ENCODE peak calls at places on chromosome X, in six cellular contexts. One of them, this sample, is unnamed.

GRCh38 chrX:133921764-133922389 is 63.5 kb downstream of the GPC3 start:
- DNase-seq in WTC11: peak; percentile 75
- DNase-seq in astrocyte of the cerebellum: no peak
- DNase-seq in RWPE1: peak; percentile 1
- DNase-seq in hepatocyte: peak; percentile 28
- DNase-seq in transverse colon: peak; percentile 67
- DNase-seq in this sample: peak; percentile 52

GRCh38 chrX:48580662-48581061 is 6.4 kb downstream of the RBM3 start:
- DNase-seq in WTC11: no peak
- DNase-seq in astrocyte of the cerebellum: no peak
- DNase-seq in RWPE1: no peak
- DNase-seq in hepatocyte: no peak
- DNase-seq in transverse colon: no peak
- DNase-seq in this sample: no peak

GRCh38 chrX:116289592-116289991 is 119.0 kb downstream of the AGTR2 start:
- DNase-seq in WTC11: no peak
- DNase-seq in astrocyte of the cerebellum: no peak
- DNase-seq in RWPE1: no peak
- DNase-seq in hepatocyte: no peak
- DNase-seq in transverse colon: no peak
- DNase-seq in this sample: no peak

GRCh38 chrX:110281377-110281776 is 36.5 kb downstream of the AMMECR1 start:
- DNase-seq in WTC11: no peak
- DNase-seq in astrocyte of the cerebellum: no peak
- DNase-seq in RWPE1: no peak
- DNase-seq in hepatocyte: no peak
- DNase-seq in transverse colon: no peak
- DNase-seq in this sample: no peak

GRCh38 chrX:75603833-75604232 is 81.0 kb upstream of the ZDHHC15 start:
- DNase-seq in WTC11: no peak
- DNase-seq in astrocyte of the cerebellum: peak; percentile 11
- DNase-seq in RWPE1: peak; percentile 7
- DNase-seq in hepatocyte: peak; percentile 45
- DNase-seq in transverse colon: no peak
- DNase-seq in this sample: no peak

GRCh38 chrX:38220936-38221386 is 290 bp upstream of the SRPX start:
- DNase-seq in WTC11: no peak
- DNase-seq in astrocyte of the cerebellum: no peak
- DNase-seq in RWPE1: peak; percentile 5
- DNase-seq in hepatocyte: no peak
- DNase-seq in transverse colon: no peak
- DNase-seq in this sample: no peak

GRCh38 chrX:110425222-110425621 is 66.6 kb downstream of the RTL9 start:
- DNase-seq in WTC11: no peak
- DNase-seq in astrocyte of the cerebellum: no peak
- DNase-seq in RWPE1: no peak
- DNase-seq in hepatocyte: no peak
- DNase-seq in transverse colon: no peak
- DNase-seq in this sample: no peak

GRCh38 chrX:130110379-130111219 is at the start of gene ELF4:
- DNase-seq in WTC11: peak; percentile 17
- DNase-seq in astrocyte of the cerebellum: no peak
- DNase-seq in RWPE1: peak; percentile 71
- DNase-seq in hepatocyte: peak; percentile 77
- DNase-seq in transverse colon: peak; percentile 65
- DNase-seq in this sample: no peak

GRCh38 chrX:123869488-123869887 is 9.6 kb downstream of the XIAP start:
- DNase-seq in WTC11: no peak
- DNase-seq in astrocyte of the cerebellum: no peak
- DNase-seq in RWPE1: no peak
- DNase-seq in hepatocyte: no peak
- DNase-seq in transverse colon: no peak
- DNase-seq in this sample: no peak

GRCh38 chrX:1380672-1381233 is 11.2 kb downstream of the SLC25A6 start:
- DNase-seq in WTC11: peak; percentile 9
- DNase-seq in astrocyte of the cerebellum: no peak
- DNase-seq in RWPE1: no peak
- DNase-seq in hepatocyte: no peak
- DNase-seq in transverse colon: no peak
- DNase-seq in this sample: no peak

GRCh38 chrX:45322382-45322781 is 121.7 kb upstream of the DIPK2B start:
- DNase-seq in WTC11: peak; percentile 13
- DNase-seq in astrocyte of the cerebellum: peak; percentile 71
- DNase-seq in RWPE1: peak; percentile 26
- DNase-seq in hepatocyte: peak; percentile 64
- DNase-seq in transverse colon: peak; percentile 34
- DNase-seq in this sample: peak; percentile 1

GRCh38 chrX:153397256-153397960 is 3.7 kb downstream of the PNMA6E start:
- DNase-seq in WTC11: no peak
- DNase-seq in astrocyte of the cerebellum: no peak
- DNase-seq in RWPE1: no peak
- DNase-seq in hepatocyte: no peak
- DNase-seq in transverse colon: no peak
- DNase-seq in this sample: no peak

GRCh38 chrX:16589211-16589610 is 60.7 kb upstream of the S100G start:
- DNase-seq in WTC11: no peak
- DNase-seq in astrocyte of the cerebellum: peak; percentile 24
- DNase-seq in RWPE1: peak; percentile 8
- DNase-seq in hepatocyte: no peak
- DNase-seq in transverse colon: no peak
- DNase-seq in this sample: no peak

GRCh38 chrX:1400731-1401471 is 9.0 kb upstream of the SLC25A6 start:
- DNase-seq in WTC11: peak; percentile 88
- DNase-seq in astrocyte of the cerebellum: no peak
- DNase-seq in RWPE1: no peak
- DNase-seq in hepatocyte: no peak
- DNase-seq in transverse colon: no peak
- DNase-seq in this sample: no peak

GRCh38 chrX:136597356-136597755 is 50.6 kb upstream of the CD40LG start:
- DNase-seq in WTC11: no peak
- DNase-seq in astrocyte of the cerebellum: no peak
- DNase-seq in RWPE1: no peak
- DNase-seq in hepatocyte: no peak
- DNase-seq in transverse colon: no peak
- DNase-seq in this sample: no peak

GRCh38 chrX:40169193-40170086 is 71.7 kb upstream of the BCOR start:
- DNase-seq in WTC11: peak; percentile 80
- DNase-seq in astrocyte of the cerebellum: peak; percentile 45
- DNase-seq in RWPE1: no peak
- DNase-seq in hepatocyte: peak; percentile 92
- DNase-seq in transverse colon: peak; percentile 80
- DNase-seq in this sample: peak; percentile 69

GRCh38 chrX:8237718-8238117 is 66.7 kb upstream of the VCX2 start:
- DNase-seq in WTC11: no peak
- DNase-seq in astrocyte of the cerebellum: no peak
- DNase-seq in RWPE1: no peak
- DNase-seq in hepatocyte: no peak
- DNase-seq in transverse colon: no peak
- DNase-seq in this sample: no peak

GRCh38 chrX:36019164-36019563 is 99.6 kb downstream of the CFAP47 start:
- DNase-seq in WTC11: no peak
- DNase-seq in astrocyte of the cerebellum: no peak
- DNase-seq in RWPE1: no peak
- DNase-seq in hepatocyte: peak; percentile 30
- DNase-seq in transverse colon: peak; percentile 15
- DNase-seq in this sample: no peak

GRCh38 chrX:84729809-84730208 is 227.6 kb upstream of the HDX start:
- DNase-seq in WTC11: peak; percentile 26
- DNase-seq in astrocyte of the cerebellum: peak; percentile 0
- DNase-seq in RWPE1: no peak
- DNase-seq in hepatocyte: peak; percentile 54
- DNase-seq in transverse colon: no peak
- DNase-seq in this sample: peak; percentile 8

GRCh38 chrX:16114640-16115039 is 8.7 kb upstream of the GRPR start:
- DNase-seq in WTC11: no peak
- DNase-seq in astrocyte of the cerebellum: peak; percentile 82
- DNase-seq in RWPE1: no peak
- DNase-seq in hepatocyte: no peak
- DNase-seq in transverse colon: no peak
- DNase-seq in this sample: no peak

GRCh38 chrX:45596190-45596808 is 395.6 kb upstream of the DIPK2B start:
- DNase-seq in WTC11: no peak
- DNase-seq in astrocyte of the cerebellum: no peak
- DNase-seq in RWPE1: no peak
- DNase-seq in hepatocyte: no peak
- DNase-seq in transverse colon: no peak
- DNase-seq in this sample: no peak

GRCh38 chrX:119459181-119459580 is 9.1 kb upstream of the SLC25A5 start:
- DNase-seq in WTC11: no peak
- DNase-seq in astrocyte of the cerebellum: no peak
- DNase-seq in RWPE1: no peak
- DNase-seq in hepatocyte: no peak
- DNase-seq in transverse colon: no peak
- DNase-seq in this sample: no peak

GRCh38 chrX:72545990-72546389 is 26.7 kb downstream of the HDAC8 start:
- DNase-seq in WTC11: no peak
- DNase-seq in astrocyte of the cerebellum: no peak
- DNase-seq in RWPE1: no peak
- DNase-seq in hepatocyte: no peak
- DNase-seq in transverse colon: peak; percentile 20
- DNase-seq in this sample: no peak
- TF ChIP-seq CTCF in WTC11: no peak
- TF ChIP-seq CTCF in astrocyte of the cerebellum: peak; percentile 15
- TF ChIP-seq CTCF in RWPE1: no peak
- TF ChIP-seq CTCF in hepatocyte: no peak
- TF ChIP-seq CTCF in transverse colon: peak; percentile 14
- TF ChIP-seq CTCF in this sample: no peak

GRCh38 chrX:78019586-78020483 is 50.4 kb upstream of the PGAM4 start:
- DNase-seq in WTC11: no peak
- DNase-seq in astrocyte of the cerebellum: no peak
- DNase-seq in RWPE1: no peak
- DNase-seq in hepatocyte: no peak
- DNase-seq in transverse colon: no peak
- DNase-seq in this sample: no peak
- TF ChIP-seq CTCF in WTC11: no peak
- TF ChIP-seq CTCF in astrocyte of the cerebellum: no peak
- TF ChIP-seq CTCF in RWPE1: no peak
- TF ChIP-seq CTCF in hepatocyte: no peak
- TF ChIP-seq CTCF in transverse colon: no peak
- TF ChIP-seq CTCF in this sample: no peak

GRCh38 chrX:132071260-132071659 is 48.2 kb downstream of the STK26 start:
- DNase-seq in WTC11: no peak
- DNase-seq in astrocyte of the cerebellum: no peak
- DNase-seq in RWPE1: peak; percentile 6
- DNase-seq in hepatocyte: no peak
- DNase-seq in transverse colon: no peak
- DNase-seq in this sample: no peak
- TF ChIP-seq CTCF in WTC11: no peak
- TF ChIP-seq CTCF in astrocyte of the cerebellum: no peak
- TF ChIP-seq CTCF in RWPE1: no peak
- TF ChIP-seq CTCF in hepatocyte: peak; percentile 30
- TF ChIP-seq CTCF in transverse colon: no peak
- TF ChIP-seq CTCF in this sample: no peak

DNA sequence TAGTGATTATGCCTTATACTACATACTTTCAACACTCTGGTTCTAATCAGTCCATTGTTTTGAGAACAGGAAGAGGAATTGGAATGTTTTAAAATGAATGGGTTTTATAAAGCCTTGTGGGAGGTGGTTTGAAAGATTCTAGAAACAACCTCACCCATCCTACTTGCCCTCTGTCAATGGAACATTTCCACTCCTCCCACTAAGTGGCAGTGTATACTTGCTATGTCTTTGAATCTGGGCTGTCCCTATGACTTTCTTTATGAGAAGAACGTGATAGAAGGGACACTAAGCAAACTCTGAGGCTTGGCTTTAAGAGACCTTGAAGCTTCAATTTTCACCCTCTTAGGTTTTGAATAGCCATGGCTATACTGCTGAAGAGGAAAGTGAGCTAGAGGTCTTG is 611.2 kb downstream of the PPP4R3C start:
- DNase-seq in WTC11: no peak
- DNase-seq in astrocyte of the cerebellum: no peak
- DNase-seq in RWPE1: no peak
- DNase-seq in hepatocyte: peak; percentile 26
- DNase-seq in transverse colon: no peak
- DNase-seq in this sample: no peak
- TF ChIP-seq CTCF in WTC11: no peak
- TF ChIP-seq CTCF in astrocyte of the cerebellum: no peak
- TF ChIP-seq CTCF in RWPE1: no peak
- TF ChIP-seq CTCF in hepatocyte: peak; percentile 38
- TF ChIP-seq CTCF in transverse colon: no peak
- TF ChIP-seq CTCF in this sample: peak; percentile 10

DNA sequence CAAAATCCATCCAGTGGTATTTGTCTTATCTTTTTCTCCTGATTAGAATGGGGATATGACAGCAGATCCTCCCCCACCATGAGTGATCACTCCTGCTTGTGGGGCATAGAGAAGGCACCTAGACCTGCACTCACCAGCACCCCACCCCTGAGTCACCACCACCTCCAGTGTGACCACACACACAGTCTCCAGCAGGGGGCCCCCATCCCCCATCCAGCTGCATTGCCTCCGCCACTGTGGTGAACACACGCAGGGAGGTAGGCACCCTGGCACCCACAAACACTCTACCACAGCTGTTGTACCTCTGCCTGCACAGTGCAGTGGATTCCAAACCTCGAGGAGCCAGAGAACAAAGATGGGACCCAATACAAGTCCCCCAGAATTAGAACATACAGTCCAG is 9.0 kb upstream of the MAGEA8 start:
- DNase-seq in WTC11: peak; percentile 62
- DNase-seq in astrocyte of the cerebellum: no peak
- DNase-seq in RWPE1: peak; percentile 0
- DNase-seq in hepatocyte: peak; percentile 51
- DNase-seq in transverse colon: peak; percentile 32
- DNase-seq in this sample: peak; percentile 42
- TF ChIP-seq CTCF in WTC11: peak; percentile 56
- TF ChIP-seq CTCF in astrocyte of the cerebellum: no peak
- TF ChIP-seq CTCF in RWPE1: no peak
- TF ChIP-seq CTCF in hepatocyte: peak; percentile 41
- TF ChIP-seq CTCF in transverse colon: peak; percentile 21
- TF ChIP-seq CTCF in this sample: peak; percentile 39

GRCh38 chrX:96372313-96373046 is 312.2 kb upstream of the DIAPH2 start:
- DNase-seq in WTC11: no peak
- DNase-seq in astrocyte of the cerebellum: peak; percentile 23
- DNase-seq in RWPE1: peak; percentile 0
- DNase-seq in hepatocyte: peak; percentile 74
- DNase-seq in transverse colon: no peak
- DNase-seq in this sample: peak; percentile 18
- TF ChIP-seq CTCF in WTC11: peak; percentile 26
- TF ChIP-seq CTCF in astrocyte of the cerebellum: peak; percentile 61
- TF ChIP-seq CTCF in RWPE1: no peak
- TF ChIP-seq CTCF in hepatocyte: peak; percentile 82
- TF ChIP-seq CTCF in transverse colon: peak; percentile 45
- TF ChIP-seq CTCF in this sample: peak; percentile 80

GRCh38 chrX:10326578-10326977 is 169.8 kb downstream of the CLCN4 start:
- DNase-seq in WTC11: no peak
- DNase-seq in astrocyte of the cerebellum: no peak
- DNase-seq in RWPE1: no peak
- DNase-seq in hepatocyte: no peak
- DNase-seq in transverse colon: no peak
- DNase-seq in this sample: no peak
- TF ChIP-seq CTCF in WTC11: no peak
- TF ChIP-seq CTCF in astrocyte of the cerebellum: peak; percentile 41
- TF ChIP-seq CTCF in RWPE1: peak; percentile 9
- TF ChIP-seq CTCF in hepatocyte: peak; percentile 9
- TF ChIP-seq CTCF in transverse colon: no peak
- TF ChIP-seq CTCF in this sample: no peak

GRCh38 chrX:108020631-108021030 is 24.2 kb upstream of the VSIG1 start:
- DNase-seq in WTC11: no peak
- DNase-seq in astrocyte of the cerebellum: no peak
- DNase-seq in RWPE1: peak; percentile 8
- DNase-seq in hepatocyte: no peak
- DNase-seq in transverse colon: no peak
- DNase-seq in this sample: no peak
- TF ChIP-seq CTCF in WTC11: peak; percentile 15
- TF ChIP-seq CTCF in astrocyte of the cerebellum: peak; percentile 53
- TF ChIP-seq CTCF in RWPE1: peak; percentile 40
- TF ChIP-seq CTCF in hepatocyte: peak; percentile 45
- TF ChIP-seq CTCF in transverse colon: peak; percentile 43
- TF ChIP-seq CTCF in this sample: peak; percentile 30